ENCODE peak calls at places on chromosomes 3 and 15, in eight cellular contexts. Y, J, B, T, K, F, U and M are unnamed samples.

GRCh38 chr3:170233532-170233931 is 11.3 kb downstream of the PRKCI start:
- DNase-seq in J (no peak), F (no peak), Y (no peak), T (peak; percentile 94), B (no peak), U (no peak), K (peak; percentile 38), M (peak; percentile 31)

GRCh38 chr3:43455233-43455632 is 166.6 kb downstream of the ANO10 start:
- DNase-seq in K (no peak), F (no peak), T (peak; percentile 76), Y (peak; percentile 82), J (no peak), B (no peak), U (no peak), M (peak; percentile 43)

GRCh38 chr3:158465074-158465473 is 105.9 kb upstream of the MLF1 start:
- DNase-seq in U (no peak), J (no peak), B (no peak), F (no peak), Y (no peak), K (no peak), T (no peak), M (no peak)

GRCh38 chr3:33441322-33441976 is 1.2 kb upstream of the UBP1 start:
- DNase-seq in U (no peak), Y (no peak), B (peak; percentile 18), T (no peak), J (peak; percentile 36), F (no peak), K (peak; percentile 65), M (peak; percentile 89)

GRCh38 chr3:54557538-54558419 is 370.1 kb downstream of the LRTM1 start:
- DNase-seq in Y (no peak), B (no peak), K (no peak), U (no peak), J (no peak), F (no peak), T (no peak), M (no peak)

GRCh38 chr15:37148714-37149113 is 48.4 kb upstream of the MEIS2 start:
- DNase-seq in B (no peak), T (no peak), J (no peak), K (no peak), Y (no peak), F (no peak), U (no peak), M (no peak)

GRCh38 chr3:75294124-75294523 is 370.0 kb upstream of the FRG2C start:
- DNase-seq in J (no peak), U (peak; percentile 72), K (peak; percentile 13), Y (no peak), B (no peak), T (peak; percentile 35), F (peak; percentile 19), M (peak; percentile 5)

GRCh38 chr3:49389297-49389696 is 22.5 kb downstream of the RHOA start:
- DNase-seq in Y (no peak), U (no peak), K (no peak), F (no peak), T (no peak), B (no peak), J (no peak), M (no peak)

GRCh38 chr3:59771760-59772159 is 721.9 kb upstream of the CFAP20DC start:
- DNase-seq in K (no peak), Y (no peak), B (no peak), T (peak; percentile 94), F (no peak), J (no peak), U (no peak), M (no peak)

GRCh38 chr3:146313411-146314111 is 62.7 kb upstream of the PLSCR4 start:
- DNase-seq in B (no peak), K (no peak), Y (peak; percentile 37), F (no peak), T (peak; percentile 90), J (no peak), U (no peak), M (no peak)

GRCh38 chr15:22845289-22845900 is 6.9 kb downstream of the NIPA2 start:
- DNase-seq in K (no peak), F (no peak), Y (no peak), J (no peak), U (no peak), T (peak; percentile 52), B (no peak), M (no peak)

GRCh38 chr3:1251282-1252060 is 158.6 kb downstream of the CNTN6 start:
- DNase-seq in K (no peak), U (no peak), J (no peak), Y (no peak), F (no peak), T (no peak), B (no peak), M (no peak)

GRCh38 chr15:56794150-56794922 is 61.0 kb upstream of the ZNF280D start:
- DNase-seq in F (no peak), B (no peak), T (peak; percentile 63), J (no peak), K (no peak), Y (no peak), U (no peak), M (no peak)

DNA sequence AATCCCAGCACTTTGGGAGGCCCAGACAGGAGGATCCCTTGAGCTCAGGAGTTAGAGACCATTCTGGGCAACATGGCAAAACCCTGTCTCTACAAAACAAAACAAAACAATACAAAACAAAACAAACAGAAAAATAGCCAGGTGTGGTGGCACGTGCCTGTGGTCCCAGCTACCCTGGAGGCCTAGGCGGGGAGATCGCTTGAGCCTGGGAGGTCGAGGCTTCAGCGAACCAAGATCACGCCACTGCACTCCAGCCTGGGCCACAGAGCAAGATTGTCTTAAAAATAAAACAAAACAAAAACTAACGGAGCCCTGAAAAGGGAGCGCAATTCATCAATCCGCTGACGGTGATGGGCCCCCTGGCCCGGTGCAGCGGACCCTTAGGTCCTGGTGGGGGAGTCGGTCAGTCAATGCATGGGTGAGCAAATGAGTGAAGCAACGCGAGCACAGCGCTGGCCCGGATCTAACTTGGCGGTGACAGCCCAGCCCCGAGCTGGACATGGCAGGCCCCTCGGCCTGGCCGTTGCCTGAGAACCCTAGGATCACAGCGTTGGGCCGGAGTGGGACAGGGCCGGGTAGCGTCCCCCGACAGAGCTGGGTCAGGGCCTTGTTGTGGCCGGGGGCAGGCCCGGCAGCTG is 52.4 kb upstream of the BLM start:
- DNase-seq in B (peak; percentile 19), Y (no peak), K (peak; percentile 31), U (peak; percentile 75), T (peak; percentile 31), J (no peak), F (peak; percentile 41), M (peak; percentile 56)
- TF ChIP-seq POLR2A in B (no peak), Y (no peak), K (no peak), U (no peak), T (no peak), J (no peak), F (no peak), M (no peak)

GRCh38 chr15:85764304-85764633 is 30.5 kb downstream of the KLHL25 start:
- DNase-seq in T (no peak), B (no peak), Y (no peak), J (no peak), K (no peak), U (no peak), F (no peak), M (no peak)

GRCh38 chr15:85767785-85768529 is 26.8 kb downstream of the KLHL25 start:
- DNase-seq in K (no peak), B (no peak), T (no peak), Y (no peak), F (no peak), U (no peak), J (no peak), M (no peak)

GRCh38 chr15:85768595-85769168 is 26.0 kb downstream of the KLHL25 start:
- DNase-seq in J (no peak), T (no peak), B (no peak), K (no peak), U (no peak), F (no peak), Y (no peak), M (no peak)

GRCh38 chr15:85764649-85765277 is 30.0 kb downstream of the KLHL25 start:
- DNase-seq in Y (no peak), B (no peak), U (no peak), J (no peak), F (no peak), T (peak; percentile 25), K (no peak), M (no peak)

GRCh38 chr15:85766007-85766831 is 28.5 kb downstream of the KLHL25 start:
- DNase-seq in Y (no peak), U (no peak), T (no peak), K (no peak), B (no peak), F (no peak), J (no peak), M (no peak)
- TF ChIP-seq POLR2A in Y (no peak), U (no peak), T (no peak), K (no peak), B (no peak), F (no peak), J (no peak), M (no peak)

GRCh38 chr3:150409527-150410310 is 1.6 kb downstream of the TSC22D2 start:
- DNase-seq in F (peak; percentile 80), J (peak; percentile 21), U (peak; percentile 90), K (peak; percentile 82), Y (no peak), T (peak; percentile 60), B (peak; percentile 65), M (peak; percentile 87)
- TF ChIP-seq POLR2A in F (no peak), J (peak; percentile 44), U (peak; percentile 19), K (peak; percentile 60), Y (no peak), T (peak; percentile 25), B (peak; percentile 48), M (peak; percentile 63)

DNA sequence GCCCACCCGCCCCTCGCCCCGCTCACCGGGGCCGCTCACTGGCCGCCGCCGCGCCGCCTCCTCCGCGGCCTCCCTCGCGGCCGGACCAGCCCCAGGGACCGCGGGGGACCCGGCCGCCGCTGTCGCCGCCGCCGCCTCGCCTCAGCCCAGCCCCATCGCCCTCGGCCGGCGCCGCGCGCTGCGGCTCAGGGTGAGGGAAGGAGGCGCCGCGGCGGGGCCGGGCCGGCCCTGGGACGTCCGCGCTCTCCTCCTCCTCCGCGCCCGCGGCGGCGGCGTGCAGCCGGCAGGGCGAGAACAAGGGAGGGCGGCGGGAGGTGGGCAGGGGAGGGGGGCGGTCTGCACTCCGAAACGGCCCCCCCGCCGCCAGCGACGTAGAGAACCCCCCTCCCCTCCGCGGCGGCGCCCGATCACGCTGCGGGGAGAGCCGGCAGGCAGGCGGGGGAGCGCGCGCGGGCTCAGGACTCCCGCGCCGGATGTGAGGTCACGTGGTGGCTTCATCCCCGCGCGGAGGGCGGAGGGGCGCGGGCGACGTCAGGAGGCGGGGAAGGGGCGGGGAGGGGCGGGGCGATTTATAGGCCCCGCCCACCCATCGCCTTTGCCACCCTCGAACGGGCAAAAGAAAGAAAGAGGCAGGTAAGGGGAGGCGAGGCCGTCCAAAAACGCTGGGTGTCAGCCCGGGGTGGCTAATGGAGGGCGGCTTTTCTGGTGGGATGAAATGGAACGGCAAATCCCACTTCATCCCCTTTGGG is at the start of gene ATP13A3:
- DNase-seq in B (peak; percentile 91), K (peak; percentile 92), Y (peak; percentile 61), T (peak; percentile 88), J (peak; percentile 63), U (peak; percentile 95), F (peak; percentile 93), M (peak; percentile 94)
- TF ChIP-seq POLR2A in B (peak; percentile 63), K (peak; percentile 87), Y (peak; percentile 71), T (peak; percentile 77), J (peak; percentile 91), U (peak; percentile 48), F (no peak), M (no peak)